ENCODE peak calls at places on chromosomes 3 and 15, in four cellular contexts. T is neural progenitor cell, Q is HCT116, Z is GM23338. O is an unnamed sample. For H3K4me1, the result is how much of the 10 kb centered on the place peaks cover.

GRCh38 chr3:129313983-129314756 is 35.5 kb downstream of the HMCES start:
- DNase-seq in Q (no peak), Z (peak), T (peak), O (no peak)

GRCh38 chr3:48088056-48088748 is 72.0 kb upstream of the MAP4 start:
- DNase-seq in T (peak), Q (no peak), Z (peak), O (peak)

GRCh38 chr15:60134609-60135008 is 130.5 kb downstream of the FOXB1 start:
- DNase-seq in T (no peak), Z (no peak), Q (no peak), O (no peak)

GRCh38 chr3:107797586-107797985 is 274.8 kb downstream of the BBX start:
- DNase-seq in Q (no peak), T (no peak), Z (no peak), O (no peak)

GRCh38 chr15:94231728-94232086 is 346 bp downstream of the MCTP2 start:
- DNase-seq in Q (no peak), T (peak), Z (peak), O (no peak)

GRCh38 chr15:93236924-93237323 is 147.9 kb upstream of the RGMA start:
- DNase-seq in T (peak), Z (no peak), Q (no peak), O (no peak)

GRCh38 chr3:197435426-197435825 is 120.3 kb downstream of the BDH1 start:
- DNase-seq in Q (no peak), Z (no peak), T (no peak), O (no peak)

GRCh38 chr3:21894459-21895083 is 143.6 kb upstream of the ZNF385D start:
- DNase-seq in Q (no peak), Z (peak), T (peak), O (peak)

GRCh38 chr3:182902236-182902635 is 78.1 kb downstream of the DCUN1D1 start:
- DNase-seq in Q (no peak), Z (no peak), T (no peak), O (no peak)

GRCh38 chr3:53079147-53079546 is 33.3 kb upstream of the SFMBT1 start:
- DNase-seq in Z (no peak), Q (no peak), T (no peak), O (no peak)

GRCh38 chr3:11624704-11625375 is 18.9 kb downstream of the VGLL4 start:
- DNase-seq in Z (no peak), Q (no peak), T (no peak), O (no peak)

GRCh38 chr15:75215107-75216004 is 13.7 kb downstream of the C15orf39 start:
- DNase-seq in Q (no peak), T (no peak), Z (peak), O (no peak)

GRCh38 chr3:78003090-78003489 is 963.2 kb downstream of the ROBO2 start:
- DNase-seq in Z (no peak), Q (no peak), T (no peak), O (no peak)

GRCh38 chr3:9815986-9816385 is 5.9 kb downstream of the TTLL3 start:
- DNase-seq in T (no peak), Z (no peak), Q (no peak), O (no peak)

GRCh38 chr3:85801955-85802354 is 843.2 kb downstream of the CADM2 start:
- DNase-seq in T (peak), Z (peak), Q (no peak), O (peak)

GRCh38 chr3:192916455-192917257 is 1.0 kb downstream of the MB21D2 start:
- DNase-seq in Z (peak), T (peak), Q (no peak), O (peak)

GRCh38 chr15:75673426-75674247 is 25.9 kb downstream of the SNX33 start:
- DNase-seq in T (no peak), Z (no peak), Q (no peak), O (peak)

GRCh38 chr3:88167173-88167572 is 17.4 kb downstream of the C3orf38 start:
- DNase-seq in Z (no peak), Q (no peak), T (no peak), O (no peak)

GRCh38 chr3:54631507-54632280 is 296.2 kb downstream of the LRTM1 start:
- DNase-seq in T (no peak), Q (no peak), Z (no peak), O (no peak)

GRCh38 chr3:176651622-176652021 is 545.7 kb downstream of the TBL1XR1 start:
- DNase-seq in T (no peak), Z (no peak), Q (no peak), O (no peak)

GRCh38 chr3:53016236-53016635 is 29.6 kb downstream of the SFMBT1 start:
- DNase-seq in Z (no peak), T (no peak), Q (no peak), O (no peak)

GRCh38 chr15:41559489-41560177 is 621 bp downstream of the TYRO3 start:
- DNase-seq in Z (no peak), Q (no peak), T (peak), O (peak)

GRCh38 chr3:197333901-197334639 is 35.7 kb upstream of the DLG1 start:
- DNase-seq in T (peak), Q (no peak), Z (no peak), O (peak)

GRCh38 chr15:67097893-67098740 is 32.7 kb downstream of the SMAD3 start:
- DNase-seq in Q (no peak), T (no peak), Z (no peak), O (no peak)

GRCh38 chr3:16864610-16865313 is 20.0 kb upstream of the PLCL2 start:
- DNase-seq in Q (no peak), T (no peak), Z (no peak), O (no peak)

GRCh38 chr3:140883428-140883827 is 58.2 kb upstream of the SLC25A36 start:
- DNase-seq in Z (no peak), Q (no peak), T (no peak), O (no peak)

GRCh38 chr15:44710236-44711088 is 661 bp downstream of the PATL2 start:
- DNase-seq in Q (no peak), T (no peak), Z (peak), O (peak)

GRCh38 chr3:94162700-94163099 is 99.8 kb downstream of the NSUN3 start:
- DNase-seq in Z (peak), Q (peak), T (no peak), O (peak)

GRCh38 chr3:181176610-181177009 is 187.1 kb upstream of the DNAJC19 start:
- DNase-seq in Z (peak), Q (peak), T (peak), O (peak)

GRCh38 chr15:58221591-58222241 is 83.5 kb downstream of the AQP9 start:
- DNase-seq in Q (peak), T (peak), Z (peak), O (no peak)

GRCh38 chr3:149277338-149277813 is 55.7 kb upstream of the CP start:
- DNase-seq in T (no peak), Q (no peak), Z (no peak), O (peak)

DNA sequence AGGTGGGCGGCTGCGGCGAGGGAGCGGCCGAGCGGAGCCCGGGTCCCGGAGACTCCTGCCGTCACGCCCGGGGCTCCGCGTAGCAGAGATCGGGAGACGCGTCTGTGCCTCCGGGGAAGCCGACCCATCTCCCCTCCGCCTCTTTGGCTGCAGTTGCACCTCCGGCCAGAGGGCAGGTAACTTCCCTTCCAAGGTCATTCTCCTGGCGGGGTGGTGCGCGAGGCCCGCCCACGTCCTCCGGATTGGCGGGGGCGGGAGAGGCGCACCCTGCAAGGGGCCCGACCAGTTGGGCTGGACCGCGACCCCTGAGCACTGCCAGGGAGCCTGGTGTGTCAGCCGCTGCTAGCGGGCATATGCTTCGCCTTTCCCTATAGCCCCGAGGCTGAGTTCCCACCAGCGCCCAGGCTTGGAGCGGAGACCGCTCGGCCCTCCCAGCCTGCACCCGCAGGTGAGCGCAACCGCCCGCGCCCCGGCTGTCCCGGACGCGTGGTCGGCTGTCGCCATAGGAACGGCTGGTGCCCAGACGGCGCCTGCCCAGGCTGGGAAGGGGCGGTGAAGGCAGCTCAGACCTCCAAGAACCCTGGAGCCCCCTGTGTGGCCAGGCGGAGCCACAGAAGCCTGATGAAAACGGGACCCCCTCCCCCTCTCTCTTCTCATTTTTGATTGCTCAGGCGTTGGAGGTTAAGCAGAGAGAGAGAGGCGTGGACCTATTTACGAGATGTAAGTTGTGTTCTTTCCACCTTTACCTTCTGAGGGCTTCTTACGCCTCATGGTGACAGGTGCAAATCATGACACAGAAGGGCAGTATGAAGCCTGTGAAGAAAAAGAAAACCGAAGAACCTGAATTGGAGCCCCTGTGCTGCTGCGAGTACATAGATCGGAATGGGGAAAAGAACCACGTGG is 453 bp downstream of the ZDHHC23 start:
- DNase-seq in Z (peak), T (peak), Q (no peak), O (peak)
- TF ChIP-seq EZH2phosphoT487 in Z (no peak), T (no peak), Q (no peak), O (no peak)

GRCh38 chr3:123741058-123741511 is 143.0 kb downstream of the MYLK start:
- DNase-seq in Z (no peak), Q (no peak), T (no peak), O (no peak)

GRCh38 chr3:123743121-123743520 is 141.0 kb downstream of the MYLK start:
- DNase-seq in Q (no peak), Z (no peak), T (no peak), O (no peak)

GRCh38 chr3:123739754-123740153 is 144.4 kb downstream of the MYLK start:
- DNase-seq in Q (no peak), Z (no peak), T (no peak), O (no peak)

GRCh38 chr3:123739146-123739545 is 145.0 kb downstream of the MYLK start:
- DNase-seq in Q (no peak), Z (no peak), T (no peak), O (no peak)

DNA sequence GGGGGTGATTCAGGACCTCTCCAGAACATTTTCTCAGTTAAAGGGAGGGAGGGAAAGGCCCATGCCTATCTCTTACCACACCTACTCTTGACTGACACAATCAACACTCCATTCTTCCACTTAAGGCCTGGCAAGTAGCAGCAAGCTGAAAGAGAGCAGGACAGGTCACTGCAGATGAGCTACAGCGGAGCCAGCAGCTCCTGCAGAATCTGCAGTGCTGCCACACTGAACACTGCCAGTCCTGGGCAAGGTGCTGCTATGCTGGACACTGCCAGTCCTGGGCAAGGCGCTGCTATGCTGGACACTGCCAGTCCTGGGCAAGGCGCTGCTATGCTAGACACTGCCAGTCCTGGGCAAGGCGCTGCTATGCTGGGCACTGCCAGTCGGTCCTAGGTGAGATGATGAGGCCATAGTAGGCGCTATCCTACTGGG is 143.7 kb downstream of the MYLK start:
- DNase-seq in T (no peak), Z (no peak), Q (no peak), O (no peak)
- H3K4me1 ChIP-seq in T (under half), Z (under half), Q (under half), O (under half)

GRCh38 chr15:70084461-70084860 is 13.3 kb downstream of the TLE3 start:
- DNase-seq in Z (no peak), T (no peak), Q (no peak), O (no peak)
- H3K4me2 ChIP-seq in Z (peak), T (no peak), Q (no peak), O (no peak)

DNA sequence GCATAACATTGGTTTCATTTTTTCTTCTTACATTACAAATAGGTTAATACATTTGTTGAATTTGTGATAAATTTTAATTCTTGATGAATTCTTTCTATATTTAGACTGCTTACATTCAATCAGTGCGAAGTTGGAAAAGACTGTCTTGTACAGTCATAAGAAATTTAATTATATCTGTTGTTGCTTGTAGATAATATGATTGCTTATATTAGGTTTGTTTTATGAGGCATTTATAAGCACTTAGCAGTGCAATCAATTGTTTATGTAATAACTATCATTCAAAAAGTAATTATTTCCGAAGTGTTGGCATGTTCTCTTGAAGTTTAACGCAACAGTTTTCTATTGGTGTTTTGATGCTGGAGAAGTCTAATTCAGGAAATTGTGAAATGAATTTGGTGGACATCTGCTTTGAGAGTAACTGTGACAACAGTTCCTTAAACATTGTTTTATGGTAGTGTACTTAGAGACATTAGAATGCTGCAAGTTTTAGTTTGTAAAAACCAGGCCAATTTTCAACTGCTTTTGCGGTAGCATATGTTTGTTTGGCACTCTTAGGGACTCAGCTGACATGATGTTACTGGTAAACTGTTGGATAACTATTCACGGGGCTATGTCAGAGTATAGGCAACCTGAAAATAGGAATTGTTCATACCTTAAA is 99.7 kb downstream of the NAALADL2 start:
- DNase-seq in Q (no peak), T (no peak), Z (no peak), O (no peak)
- TF ChIP-seq EZH2phosphoT487 in Q (no peak), T (no peak), Z (no peak), O (no peak)

O was measured in hepatocyte.